ENCODE peak calls at places on chromosomes 13 and 19, in ten cellular contexts. B, I, U, V, D, S, C, X, N and G are unnamed samples.

GRCh38 chr13:113906566-113906965 is 42.7 kb upstream of the GAS6 start:
- DNase-seq in B (no peak), I (no peak), U (peak), V (peak), D (no peak), S (no peak), C (no peak), X (no peak), N (no peak), G (no peak)

GRCh38 chr13:50676602-50677001 is 166.9 kb downstream of the DLEU7 start:
- DNase-seq in B (peak), I (no peak), U (no peak), V (no peak), D (peak), S (peak), C (no peak), X (no peak), N (no peak), G (no peak)

GRCh38 chr13:113448885-113449692 is 4.2 kb downstream of the ADPRHL1 start:
- DNase-seq in B (peak), I (peak), U (no peak), V (peak), D (no peak), S (no peak), C (no peak), X (peak), N (no peak), G (peak)

GRCh38 chr13:23467048-23467931 is 33.8 kb upstream of the SACS start:
- DNase-seq in B (no peak), I (no peak), U (no peak), V (no peak), D (no peak), S (peak), C (no peak), X (no peak), N (no peak), G (no peak)

GRCh38 chr13:99354371-99354951 is 47.3 kb upstream of the GPR183 start:
- DNase-seq in B (peak), I (no peak), U (peak), V (no peak), D (no peak), S (no peak), C (no peak), X (no peak), N (no peak), G (no peak)

GRCh38 chr13:28384789-28385188 is 110.1 kb downstream of the FLT1 start:
- DNase-seq in B (no peak), I (no peak), U (no peak), V (no peak), D (no peak), S (no peak), C (no peak), X (no peak), N (no peak), G (no peak)

GRCh38 chr13:75881109-75881775 is 245.1 kb downstream of the LMO7 start:
- DNase-seq in B (no peak), I (no peak), U (no peak), V (no peak), D (no peak), S (peak), C (peak), X (no peak), N (no peak), G (no peak)

GRCh38 chr19:28221736-28222135 is 991.2 kb downstream of the UQCRFS1 start:
- DNase-seq in B (no peak), I (no peak), U (no peak), V (no peak), D (no peak), S (no peak), C (no peak), X (no peak), N (no peak), G (no peak)

GRCh38 chr19:9941236-9941635 is 4.9 kb upstream of the OLFM2 start:
- DNase-seq in B (no peak), I (no peak), U (no peak), V (no peak), D (no peak), S (peak), C (no peak), X (no peak), N (no peak), G (no peak)

GRCh38 chr13:81133066-81133465 is 792.1 kb upstream of the SPRY2 start:
- DNase-seq in B (peak), I (no peak), U (no peak), V (no peak), D (peak), S (no peak), C (no peak), X (no peak), N (no peak), G (no peak)

GRCh38 chr13:84137292-84137691 is 255.0 kb upstream of the SLITRK1 start:
- DNase-seq in B (no peak), I (peak), U (no peak), V (no peak), D (peak), S (no peak), C (no peak), X (no peak), N (no peak), G (no peak)

GRCh38 chr13:108924154-108924940 is 294.9 kb downstream of the MYO16 start:
- DNase-seq in B (no peak), I (no peak), U (no peak), V (no peak), D (no peak), S (peak), C (peak), X (peak), N (no peak), G (no peak)

GRCh38 chr13:99416411-99417121 is 84.7 kb upstream of the TM9SF2 start:
- DNase-seq in B (no peak), I (no peak), U (no peak), V (no peak), D (no peak), S (no peak), C (no peak), X (no peak), N (no peak), G (no peak)

GRCh38 chr13:99150575-99151370 is 49.9 kb upstream of the UBAC2 start:
- DNase-seq in B (peak), I (no peak), U (no peak), V (no peak), D (peak), S (peak), C (no peak), X (no peak), N (no peak), G (no peak)

GRCh38 chr19:16002380-16002779 is 53.6 kb downstream of the OR10H4 start:
- DNase-seq in B (no peak), I (no peak), U (no peak), V (no peak), D (peak), S (peak), C (no peak), X (no peak), N (no peak), G (no peak)

GRCh38 chr13:48954086-48954485 is 21.6 kb upstream of the FNDC3A start:
- DNase-seq in B (peak), I (no peak), U (no peak), V (no peak), D (peak), S (peak), C (no peak), X (no peak), N (no peak), G (no peak)

GRCh38 chr13:95494082-95494681 is 58.3 kb upstream of the CLDN10 start:
- DNase-seq in B (peak), I (no peak), U (no peak), V (peak), D (peak), S (peak), C (peak), X (peak), N (no peak), G (no peak)

GRCh38 chr19:39362682-39363657 is 20.7 kb downstream of the SAMD4B start:
- DNase-seq in B (peak), I (no peak), U (no peak), V (no peak), D (peak), S (peak), C (no peak), X (no peak), N (no peak), G (no peak)

GRCh38 chr13:93881418-93881817 is 598.1 kb downstream of the DCT start:
- DNase-seq in B (no peak), I (no peak), U (no peak), V (no peak), D (peak), S (peak), C (peak), X (no peak), N (no peak), G (no peak)

GRCh38 chr19:19062454-19063182 is 1.2 kb upstream of the SLC25A42 start:
- DNase-seq in B (peak), I (no peak), U (no peak), V (no peak), D (no peak), S (peak), C (peak), X (peak), N (no peak), G (no peak)

GRCh38 chr13:95382411-95382810 is 81.2 kb upstream of the ABCC4 start:
- DNase-seq in B (peak), I (no peak), U (no peak), V (no peak), D (no peak), S (no peak), C (no peak), X (no peak), N (no peak), G (no peak)

GRCh38 chr13:21371011-21371410 is 88.1 kb downstream of the ZDHHC20 start:
- DNase-seq in B (no peak), I (no peak), U (no peak), V (no peak), D (peak), S (no peak), C (no peak), X (peak), N (no peak), G (no peak)

GRCh38 chr19:3522421-3523360 is 16.3 kb upstream of the TEKTIP1 start:
- DNase-seq in B (no peak), I (no peak), U (no peak), V (no peak), D (no peak), S (no peak), C (no peak), X (no peak), N (no peak), G (peak)

GRCh38 chr19:53906211-53907192 is 2.6 kb upstream of the CACNG7 start:
- DNase-seq in B (peak), I (peak), U (peak), V (peak), D (peak), S (no peak), C (no peak), X (peak), N (no peak), G (peak)

GRCh38 chr13:26025196-26025595 is 26.6 kb downstream of the SHISA2 start:
- DNase-seq in B (no peak), I (no peak), U (peak), V (no peak), D (no peak), S (no peak), C (no peak), X (no peak), N (no peak), G (no peak)

GRCh38 chr13:42101821-42102580 is 53.6 kb downstream of the DGKH start:
- DNase-seq in B (no peak), I (no peak), U (no peak), V (no peak), D (peak), S (no peak), C (no peak), X (no peak), N (no peak), G (no peak)

GRCh38 chr13:39370554-39370953 is 232.4 kb downstream of the LHFPL6 start:
- DNase-seq in B (no peak), I (no peak), U (no peak), V (no peak), D (no peak), S (peak), C (no peak), X (no peak), N (no peak), G (no peak)

GRCh38 chr13:99916366-99917103 is 55.0 kb downstream of the ZIC5 start:
- DNase-seq in B (peak), I (no peak), U (no peak), V (peak), D (peak), S (peak), C (peak), X (peak), N (no peak), G (no peak)

GRCh38 chr13:46751811-46752635 is 44.9 kb downstream of the ESD start:
- DNase-seq in B (no peak), I (no peak), U (no peak), V (no peak), D (no peak), S (peak), C (no peak), X (peak), N (no peak), G (no peak)

GRCh38 chr19:51282335-51282734 is 29.1 kb upstream of the IGLON5 start:
- DNase-seq in B (no peak), I (no peak), U (no peak), V (no peak), D (no peak), S (no peak), C (no peak), X (no peak), N (no peak), G (no peak)

GRCh38 chr13:44156294-44156658 is 217.3 kb upstream of the SERP2 start:
- DNase-seq in B (no peak), I (no peak), U (no peak), V (no peak), D (no peak), S (no peak), C (no peak), X (no peak), N (no peak), G (no peak)

GRCh38 chr19:2495130-2495641 is 19.3 kb downstream of the GADD45B start:
- DNase-seq in B (peak), I (peak), U (no peak), V (peak), D (peak), S (peak), C (no peak), X (peak), N (peak), G (peak)

GRCh38 chr13:113956571-113956970 is 17.3 kb downstream of the C13orf46 start:
- DNase-seq in B (no peak), I (no peak), U (no peak), V (no peak), D (no peak), S (no peak), C (no peak), X (no peak), N (no peak), G (peak)

GRCh38 chr19:55459950-55460657 is 1.3 kb downstream of the ISOC2 start:
- DNase-seq in B (no peak), I (no peak), U (no peak), V (peak), D (peak), S (peak), C (no peak), X (no peak), N (no peak), G (no peak)

GRCh38 chr13:32731074-32731473 is 144.8 kb downstream of the PDS5B start:
- DNase-seq in B (no peak), I (no peak), U (no peak), V (no peak), D (no peak), S (no peak), C (no peak), X (no peak), N (no peak), G (no peak)
- H3K27ac ChIP-seq in B (peak), I (no peak), U (no peak), V (no peak), D (no peak), S (no peak), C (no peak), X (no peak), N (no peak), G (no peak)

DNA sequence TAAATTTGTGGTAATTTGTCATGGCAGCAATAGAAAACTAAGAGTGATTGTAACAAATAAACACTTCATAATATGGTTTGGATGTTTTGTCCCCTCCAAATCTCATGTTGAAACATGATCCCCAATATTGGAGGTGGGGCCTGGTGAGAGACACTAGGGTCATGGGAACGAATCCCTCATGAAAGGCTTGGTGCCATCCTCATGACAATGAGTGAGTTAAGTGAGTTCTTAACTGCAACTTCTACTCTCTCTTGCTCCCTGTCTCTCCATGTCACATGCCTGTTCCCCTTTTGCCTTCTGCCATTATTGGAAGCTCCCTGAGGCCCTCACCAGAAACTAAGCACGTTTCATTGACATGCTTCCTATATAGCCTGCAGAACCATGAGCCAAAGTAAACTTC is 1233.2 kb downstream of the OLFM4 start:
- DNase-seq in B (no peak), I (no peak), U (no peak), V (no peak), D (no peak), S (no peak), C (no peak), X (no peak), N (no peak), G (no peak)
- H3K27ac ChIP-seq in B (no peak), I (no peak), U (no peak), V (no peak), D (no peak), S (no peak), C (no peak), X (no peak), N (no peak), G (no peak)

GRCh38 chr13:35225159-35225558 is 251.3 kb downstream of the MAB21L1 start:
- DNase-seq in B (no peak), I (no peak), U (no peak), V (no peak), D (no peak), S (no peak), C (no peak), X (no peak), N (no peak), G (no peak)
- H3K27ac ChIP-seq in B (no peak), I (no peak), U (no peak), V (no peak), D (no peak), S (no peak), C (no peak), X (no peak), N (no peak), G (no peak)

GRCh38 chr13:33953781-33954180 is 135.8 kb downstream of the RFC3 start:
- DNase-seq in B (no peak), I (no peak), U (no peak), V (no peak), D (peak), S (no peak), C (no peak), X (no peak), N (no peak), G (no peak)

GRCh38 chr13:33953203-33953602 is 135.3 kb downstream of the RFC3 start:
- DNase-seq in B (peak), I (no peak), U (no peak), V (no peak), D (peak), S (peak), C (no peak), X (no peak), N (no peak), G (no peak)

GRCh38 chr13:33963134-33963533 is 145.2 kb downstream of the RFC3 start:
- DNase-seq in B (no peak), I (no peak), U (no peak), V (no peak), D (no peak), S (no peak), C (no peak), X (no peak), N (no peak), G (no peak)

GRCh38 chr13:33958964-33959363 is 141.0 kb downstream of the RFC3 start:
- DNase-seq in B (no peak), I (no peak), U (no peak), V (no peak), D (no peak), S (no peak), C (no peak), X (peak), N (no peak), G (no peak)

GRCh38 chr13:33957497-33957905 is 139.6 kb downstream of the RFC3 start:
- DNase-seq in B (no peak), I (no peak), U (no peak), V (no peak), D (no peak), S (no peak), C (no peak), X (no peak), N (no peak), G (no peak)
- H3K27ac ChIP-seq in B (no peak), I (no peak), U (no peak), V (no peak), D (no peak), S (no peak), C (no peak), X (no peak), N (no peak), G (no peak)

DNA sequence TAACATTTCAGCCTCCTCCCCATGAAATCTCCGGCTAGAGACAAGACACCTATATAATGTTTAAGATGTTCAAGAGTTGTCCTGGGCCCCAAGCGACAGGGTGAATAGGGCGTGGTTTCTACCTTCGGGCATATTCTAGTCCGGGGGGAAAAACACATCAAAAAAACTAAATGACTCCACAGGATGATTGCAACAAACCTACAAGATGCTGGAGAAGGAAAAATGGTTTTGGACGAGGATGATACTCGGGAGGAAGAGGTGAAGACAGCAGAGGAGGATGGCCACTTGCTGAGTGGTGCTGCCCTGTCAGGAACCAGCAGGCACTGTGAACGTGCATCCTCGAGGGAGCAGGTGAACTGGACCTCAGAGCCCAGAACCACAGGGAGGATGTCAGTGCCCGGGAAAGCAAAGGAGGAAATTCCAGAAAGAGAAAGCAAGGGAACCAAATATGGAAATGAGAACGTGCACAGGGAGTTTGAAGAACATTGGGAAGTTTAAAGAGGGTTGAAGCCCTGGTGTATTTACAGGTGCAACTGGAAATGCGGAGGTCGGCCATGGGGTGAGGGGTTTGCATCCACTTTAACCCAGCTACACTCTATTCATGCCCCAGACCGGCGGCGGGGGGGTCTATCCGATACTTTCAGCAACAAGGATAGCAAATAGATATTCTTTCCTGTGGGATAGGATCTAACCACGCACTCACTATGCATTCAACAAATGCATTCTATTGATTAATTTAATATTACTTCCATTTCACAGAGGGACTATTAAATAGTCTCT is 50.6 kb downstream of the COL4A1 start:
- DNase-seq in B (no peak), I (no peak), U (peak), V (no peak), D (no peak), S (no peak), C (no peak), X (no peak), N (no peak), G (no peak)
- H3K27ac ChIP-seq in B (no peak), I (peak), U (no peak), V (no peak), D (no peak), S (peak), C (no peak), X (no peak), N (peak), G (no peak)

GRCh38 chr19:1324249-1324791 is 38.6 kb downstream of the EFNA2 start:
- DNase-seq in B (no peak), I (no peak), U (no peak), V (no peak), D (no peak), S (no peak), C (no peak), X (no peak), N (no peak), G (no peak)
- H3K27ac ChIP-seq in B (no peak), I (no peak), U (no peak), V (no peak), D (no peak), S (no peak), C (no peak), X (no peak), N (no peak), G (no peak)

GRCh38 chr19:14495678-14496028 is 274 bp downstream of the GIPC1 start:
- DNase-seq in B (no peak), I (no peak), U (no peak), V (peak), D (no peak), S (no peak), C (no peak), X (no peak), N (no peak), G (no peak)

GRCh38 chr19:14496849-14497346 is 971 bp upstream of the GIPC1 start:
- DNase-seq in B (no peak), I (no peak), U (no peak), V (no peak), D (no peak), S (no peak), C (no peak), X (peak), N (no peak), G (no peak)

GRCh38 chr19:14494451-14494850 is 1.5 kb downstream of the GIPC1 start:
- DNase-seq in B (no peak), I (no peak), U (no peak), V (no peak), D (no peak), S (no peak), C (no peak), X (no peak), N (no peak), G (no peak)

GRCh38 chr19:14496029-14496848 is at the start of gene GIPC1:
- DNase-seq in B (peak), I (peak), U (peak), V (peak), D (peak), S (peak), C (peak), X (peak), N (peak), G (peak)

GRCh38 chr19:14494910-14495677 is 833 bp downstream of the GIPC1 start:
- DNase-seq in B (peak), I (no peak), U (no peak), V (peak), D (no peak), S (no peak), C (no peak), X (no peak), N (no peak), G (no peak)
- H3K27ac ChIP-seq in B (peak), I (peak), U (no peak), V (peak), D (no peak), S (peak), C (no peak), X (no peak), N (peak), G (peak)